ENCODE peak calls at places on chromosomes 3 and 15, in six cellular contexts. One of them, this sample, is unnamed.

GRCh38 chr15:58444658-58445332 is 13.0 kb downstream of the LIPC start:
- DNase-seq in psoas muscle: no peak
- DNase-seq in MM.1S: no peak
- DNase-seq in sigmoid colon: no peak
- DNase-seq in IMR-90: no peak
- DNase-seq in tibial nerve: peak; percentile 21
- DNase-seq in this sample: no peak

GRCh38 chr3:140011086-140011485 is 76.1 kb downstream of the CLSTN2 start:
- DNase-seq in IMR-90: no peak
- DNase-seq in tibial nerve: no peak
- DNase-seq in psoas muscle: no peak
- DNase-seq in MM.1S: no peak
- DNase-seq in sigmoid colon: no peak
- DNase-seq in this sample: no peak

GRCh38 chr15:61115679-61116078 is 113.4 kb downstream of the RORA start:
- DNase-seq in MM.1S: no peak
- DNase-seq in tibial nerve: no peak
- DNase-seq in psoas muscle: no peak
- DNase-seq in sigmoid colon: no peak
- DNase-seq in IMR-90: peak; percentile 3
- DNase-seq in this sample: no peak

GRCh38 chr3:124413393-124413792 is 316.9 kb upstream of the UMPS start:
- DNase-seq in tibial nerve: no peak
- DNase-seq in sigmoid colon: no peak
- DNase-seq in MM.1S: no peak
- DNase-seq in psoas muscle: no peak
- DNase-seq in IMR-90: no peak
- DNase-seq in this sample: no peak

GRCh38 chr15:69414702-69415161 is 583 bp downstream of the KIF23 start:
- DNase-seq in IMR-90: peak; percentile 89
- DNase-seq in MM.1S: peak; percentile 66
- DNase-seq in tibial nerve: peak; percentile 15
- DNase-seq in sigmoid colon: no peak
- DNase-seq in psoas muscle: no peak
- DNase-seq in this sample: peak; percentile 41

GRCh38 chr3:170049146-170050000 is 11.6 kb downstream of the GPR160 start:
- DNase-seq in psoas muscle: peak; percentile 60
- DNase-seq in IMR-90: peak; percentile 23
- DNase-seq in MM.1S: no peak
- DNase-seq in tibial nerve: no peak
- DNase-seq in sigmoid colon: no peak
- DNase-seq in this sample: no peak

GRCh38 chr15:39248204-39248603 is 332.7 kb upstream of the THBS1 start:
- DNase-seq in psoas muscle: no peak
- DNase-seq in sigmoid colon: no peak
- DNase-seq in MM.1S: no peak
- DNase-seq in IMR-90: peak; percentile 88
- DNase-seq in tibial nerve: no peak
- DNase-seq in this sample: no peak

GRCh38 chr3:170707899-170708298 is 122.0 kb upstream of the SLC7A14 start:
- DNase-seq in psoas muscle: no peak
- DNase-seq in MM.1S: no peak
- DNase-seq in sigmoid colon: no peak
- DNase-seq in tibial nerve: no peak
- DNase-seq in IMR-90: no peak
- DNase-seq in this sample: no peak

GRCh38 chr3:14486460-14486859 is 53.7 kb downstream of the GRIP2 start:
- DNase-seq in MM.1S: peak; percentile 65
- DNase-seq in IMR-90: no peak
- DNase-seq in psoas muscle: no peak
- DNase-seq in tibial nerve: no peak
- DNase-seq in sigmoid colon: no peak
- DNase-seq in this sample: no peak

GRCh38 chr3:141797167-141797773 is 34.1 kb downstream of the GRK7 start:
- DNase-seq in IMR-90: peak; percentile 7
- DNase-seq in psoas muscle: peak; percentile 80
- DNase-seq in sigmoid colon: peak; percentile 69
- DNase-seq in MM.1S: no peak
- DNase-seq in tibial nerve: peak; percentile 25
- DNase-seq in this sample: no peak

GRCh38 chr15:69424748-69425413 is 10.7 kb downstream of the KIF23 start:
- DNase-seq in psoas muscle: no peak
- DNase-seq in tibial nerve: no peak
- DNase-seq in IMR-90: peak; percentile 38
- DNase-seq in sigmoid colon: no peak
- DNase-seq in MM.1S: no peak
- DNase-seq in this sample: no peak

GRCh38 chr3:106255870-106256248 is 387.0 kb upstream of the CBLB start:
- DNase-seq in MM.1S: no peak
- DNase-seq in sigmoid colon: no peak
- DNase-seq in tibial nerve: no peak
- DNase-seq in psoas muscle: no peak
- DNase-seq in IMR-90: no peak
- DNase-seq in this sample: peak; percentile 97

GRCh38 chr3:79654019-79654418 is 113.8 kb downstream of the ROBO1 start:
- DNase-seq in IMR-90: no peak
- DNase-seq in sigmoid colon: no peak
- DNase-seq in MM.1S: no peak
- DNase-seq in psoas muscle: no peak
- DNase-seq in tibial nerve: no peak
- DNase-seq in this sample: no peak

GRCh38 chr15:91113036-91113435 is 13.0 kb downstream of the SV2B start:
- DNase-seq in MM.1S: no peak
- DNase-seq in tibial nerve: no peak
- DNase-seq in sigmoid colon: no peak
- DNase-seq in psoas muscle: no peak
- DNase-seq in IMR-90: no peak
- DNase-seq in this sample: no peak

GRCh38 chr15:33211409-33211808 is 16.9 kb upstream of the FMN1 start:
- DNase-seq in tibial nerve: peak; percentile 71
- DNase-seq in sigmoid colon: peak; percentile 68
- DNase-seq in psoas muscle: no peak
- DNase-seq in MM.1S: peak; percentile 39
- DNase-seq in IMR-90: no peak
- DNase-seq in this sample: no peak

GRCh38 chr15:76003364-76003763 is 8.9 kb downstream of the NRG4 start:
- DNase-seq in IMR-90: no peak
- DNase-seq in sigmoid colon: no peak
- DNase-seq in tibial nerve: no peak
- DNase-seq in MM.1S: no peak
- DNase-seq in psoas muscle: no peak
- DNase-seq in this sample: no peak

GRCh38 chr15:78390823-78391222 is 47.2 kb upstream of the IREB2 start:
- DNase-seq in sigmoid colon: no peak
- DNase-seq in MM.1S: no peak
- DNase-seq in tibial nerve: no peak
- DNase-seq in IMR-90: no peak
- DNase-seq in psoas muscle: no peak
- DNase-seq in this sample: no peak

GRCh38 chr3:53749428-53749827 is 96.8 kb downstream of the CHDH start:
- DNase-seq in psoas muscle: no peak
- DNase-seq in IMR-90: no peak
- DNase-seq in MM.1S: no peak
- DNase-seq in tibial nerve: no peak
- DNase-seq in sigmoid colon: peak; percentile 25
- DNase-seq in this sample: no peak

GRCh38 chr3:99708207-99708745 is 69.9 kb downstream of the COL8A1 start:
- DNase-seq in sigmoid colon: no peak
- DNase-seq in tibial nerve: no peak
- DNase-seq in IMR-90: peak; percentile 33
- DNase-seq in psoas muscle: no peak
- DNase-seq in MM.1S: no peak
- DNase-seq in this sample: no peak

GRCh38 chr3:177224406-177224805 is 27.1 kb upstream of the TBL1XR1 start:
- DNase-seq in sigmoid colon: no peak
- DNase-seq in IMR-90: no peak
- DNase-seq in MM.1S: peak; percentile 46
- DNase-seq in psoas muscle: no peak
- DNase-seq in tibial nerve: no peak
- DNase-seq in this sample: no peak

DNA sequence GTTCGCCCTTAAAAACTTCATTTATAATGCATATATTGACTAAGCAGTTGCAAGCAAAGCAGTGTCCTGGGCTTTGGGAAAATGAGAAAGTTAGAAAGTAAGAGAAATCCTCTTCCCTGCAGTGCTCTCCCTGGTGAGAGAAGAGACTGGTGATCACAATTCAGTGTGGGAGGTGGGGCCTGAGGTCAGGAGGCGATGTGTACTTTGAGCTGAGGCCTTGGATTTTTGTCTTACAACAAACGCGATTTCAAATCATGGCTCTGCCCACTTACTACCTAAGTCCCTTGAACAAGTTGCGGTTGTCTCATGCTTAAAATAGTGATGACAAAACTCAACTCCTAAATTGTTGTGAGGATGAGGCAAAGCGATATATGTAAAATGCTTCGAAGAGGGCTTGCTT is 316.3 kb upstream of the NECTIN3 start:
- DNase-seq in tibial nerve: no peak
- DNase-seq in IMR-90: no peak
- DNase-seq in MM.1S: no peak
- DNase-seq in psoas muscle: no peak
- DNase-seq in sigmoid colon: no peak
- DNase-seq in this sample: no peak
- TF ChIP-seq CTCF in tibial nerve: no peak
- TF ChIP-seq CTCF in IMR-90: no peak
- TF ChIP-seq CTCF in MM.1S: no peak
- TF ChIP-seq CTCF in psoas muscle: no peak
- TF ChIP-seq CTCF in sigmoid colon: no peak
- TF ChIP-seq CTCF in this sample: no peak

GRCh38 chr3:64388886-64389285 is 163.6 kb upstream of the PRICKLE2 start:
- DNase-seq in psoas muscle: no peak
- DNase-seq in sigmoid colon: no peak
- DNase-seq in tibial nerve: no peak
- DNase-seq in MM.1S: no peak
- DNase-seq in IMR-90: no peak
- DNase-seq in this sample: no peak

GRCh38 chr3:64384561-64384960 is 159.3 kb upstream of the PRICKLE2 start:
- DNase-seq in MM.1S: no peak
- DNase-seq in sigmoid colon: no peak
- DNase-seq in psoas muscle: no peak
- DNase-seq in IMR-90: no peak
- DNase-seq in tibial nerve: no peak
- DNase-seq in this sample: no peak

GRCh38 chr3:64392001-64392400 is 166.7 kb upstream of the PRICKLE2 start:
- DNase-seq in psoas muscle: no peak
- DNase-seq in IMR-90: peak; percentile 31
- DNase-seq in MM.1S: no peak
- DNase-seq in tibial nerve: no peak
- DNase-seq in sigmoid colon: no peak
- DNase-seq in this sample: no peak

GRCh38 chr3:64385256-64385655 is 160.0 kb upstream of the PRICKLE2 start:
- DNase-seq in sigmoid colon: no peak
- DNase-seq in psoas muscle: no peak
- DNase-seq in MM.1S: no peak
- DNase-seq in IMR-90: no peak
- DNase-seq in tibial nerve: no peak
- DNase-seq in this sample: no peak

DNA sequence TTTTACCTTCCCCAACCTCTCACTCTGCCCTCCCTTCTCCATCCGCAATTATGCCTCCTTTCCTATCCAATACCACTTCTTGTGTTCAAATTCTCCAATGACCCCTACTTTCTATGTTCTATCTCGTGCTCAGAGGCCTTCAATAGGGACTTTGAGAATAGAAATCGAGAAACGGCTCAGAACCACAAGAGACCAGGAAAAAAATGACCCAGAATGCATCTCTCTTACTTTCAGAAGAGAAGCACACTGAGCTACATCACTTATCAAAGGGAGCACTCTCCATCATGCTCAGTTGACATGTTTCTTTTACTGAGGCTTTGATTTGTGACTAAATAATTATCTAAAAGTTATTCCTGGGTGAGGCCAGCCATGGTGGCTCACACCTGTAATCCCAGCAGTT is 162.4 kb upstream of the PRICKLE2 start:
- DNase-seq in MM.1S: peak; percentile 65
- DNase-seq in tibial nerve: no peak
- DNase-seq in psoas muscle: no peak
- DNase-seq in sigmoid colon: no peak
- DNase-seq in IMR-90: no peak
- DNase-seq in this sample: no peak
- H3K4me1 ChIP-seq in MM.1S: peaks cover 10% of the 10 kb centered on the region
- H3K4me1 ChIP-seq in tibial nerve: no peaks in the 10 kb centered on the region
- H3K4me1 ChIP-seq in psoas muscle: no peaks in the 10 kb centered on the region
- H3K4me1 ChIP-seq in sigmoid colon: no peaks in the 10 kb centered on the region
- H3K4me1 ChIP-seq in IMR-90: peaks cover 3% of the 10 kb centered on the region
- H3K4me1 ChIP-seq in this sample: no peaks in the 10 kb centered on the region

DNA sequence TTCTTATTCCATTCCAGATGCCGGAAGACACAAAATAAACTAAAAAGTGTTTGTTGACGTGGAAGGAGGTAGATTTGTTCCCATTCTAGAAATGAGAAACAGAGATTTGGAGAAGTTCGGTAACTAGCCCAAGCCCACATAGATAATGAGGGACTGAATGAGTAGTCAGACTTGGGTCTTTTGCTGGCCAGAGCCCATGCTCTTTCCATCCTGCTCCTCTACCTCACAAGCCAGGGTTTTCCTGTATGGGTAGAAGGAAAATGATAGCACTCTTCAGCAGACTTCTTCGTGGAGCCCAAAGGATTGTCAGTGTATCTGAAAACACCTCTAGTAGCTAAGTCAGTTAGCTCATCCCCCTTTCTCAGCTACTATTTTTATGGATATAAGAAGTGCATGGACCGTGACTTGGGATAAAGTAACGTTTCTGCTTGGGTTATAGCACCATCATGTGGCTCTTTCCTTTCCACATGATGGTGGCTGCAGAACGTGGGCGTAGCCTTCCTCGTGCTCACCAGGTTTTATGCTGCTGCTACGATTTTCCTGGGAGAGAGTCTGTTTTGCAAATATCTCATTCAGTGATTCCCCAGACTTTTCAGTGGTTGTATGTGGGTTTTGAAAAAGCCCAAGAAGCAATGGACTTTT is 84.6 kb downstream of the DGKG start:
- DNase-seq in tibial nerve: peak; percentile 46
- DNase-seq in IMR-90: peak; percentile 75
- DNase-seq in MM.1S: no peak
- DNase-seq in sigmoid colon: no peak
- DNase-seq in psoas muscle: no peak
- DNase-seq in this sample: no peak
- TF ChIP-seq CTCF in tibial nerve: peak; percentile 61
- TF ChIP-seq CTCF in IMR-90: peak; percentile 76
- TF ChIP-seq CTCF in MM.1S: peak; percentile 13
- TF ChIP-seq CTCF in sigmoid colon: no peak
- TF ChIP-seq CTCF in psoas muscle: peak; percentile 70
- TF ChIP-seq CTCF in this sample: peak; percentile 47

GRCh38 chr15:56916825-56917477 is 1.5 kb upstream of the TCF12 start:
- DNase-seq in MM.1S: no peak
- DNase-seq in psoas muscle: no peak
- DNase-seq in IMR-90: no peak
- DNase-seq in sigmoid colon: no peak
- DNase-seq in tibial nerve: no peak
- DNase-seq in this sample: no peak

GRCh38 chr15:56918907-56919707 is 663 bp downstream of the TCF12 start:
- DNase-seq in psoas muscle: peak; percentile 81
- DNase-seq in IMR-90: peak; percentile 73
- DNase-seq in MM.1S: peak; percentile 62
- DNase-seq in tibial nerve: no peak
- DNase-seq in sigmoid colon: peak; percentile 75
- DNase-seq in this sample: peak; percentile 78

GRCh38 chr15:56918046-56918906 is at the start of gene TCF12:
- DNase-seq in psoas muscle: peak; percentile 97
- DNase-seq in sigmoid colon: peak; percentile 97
- DNase-seq in IMR-90: peak; percentile 95
- DNase-seq in MM.1S: peak; percentile 91
- DNase-seq in tibial nerve: peak; percentile 89
- DNase-seq in this sample: peak; percentile 95

GRCh38 chr15:56917652-56918045 is 795 bp upstream of the TCF12 start:
- DNase-seq in sigmoid colon: no peak
- DNase-seq in psoas muscle: peak; percentile 50
- DNase-seq in MM.1S: peak; percentile 21
- DNase-seq in IMR-90: no peak
- DNase-seq in tibial nerve: peak; percentile 21
- DNase-seq in this sample: peak; percentile 11

GRCh38 chr15:56919708-56920637 is 1.5 kb downstream of the TCF12 start:
- DNase-seq in MM.1S: peak; percentile 10
- DNase-seq in tibial nerve: no peak
- DNase-seq in IMR-90: peak; percentile 35
- DNase-seq in sigmoid colon: peak; percentile 75
- DNase-seq in psoas muscle: peak; percentile 69
- DNase-seq in this sample: peak; percentile 59
- H3K4me1 ChIP-seq in MM.1S: peaks cover 26% of the 10 kb centered on the region
- H3K4me1 ChIP-seq in tibial nerve: no peaks in the 10 kb centered on the region
- H3K4me1 ChIP-seq in IMR-90: peaks cover 5% of the 10 kb centered on the region
- H3K4me1 ChIP-seq in sigmoid colon: no peaks in the 10 kb centered on the region
- H3K4me1 ChIP-seq in psoas muscle: peaks cover 36% of the 10 kb centered on the region
- H3K4me1 ChIP-seq in this sample: peaks cover 30% of the 10 kb centered on the region